ENCODE peak calls at places on chromosomes 3 and 15, in seven cellular contexts. One of them, this sample, is unnamed. For H3K4me1, the result is how much of the 10 kb centered on the place peaks cover.

GRCh38 chr3:12877040-12877439 is 35.7 kb upstream of the RPL32 start:
- DNase-seq in H1: no peak
- DNase-seq in suprapubic skin: no peak
- DNase-seq in HepG2: no peak
- DNase-seq in body of pancreas: no peak
- DNase-seq in prostate gland: no peak
- DNase-seq in kidney: no peak
- DNase-seq in this sample: no peak

GRCh38 chr3:170244566-170244965 is 22.3 kb downstream of the PRKCI start:
- DNase-seq in H1: no peak
- DNase-seq in suprapubic skin: no peak
- DNase-seq in HepG2: no peak
- DNase-seq in body of pancreas: no peak
- DNase-seq in prostate gland: no peak
- DNase-seq in kidney: no peak
- DNase-seq in this sample: no peak

GRCh38 chr15:72818632-72819031 is 35.1 kb upstream of the ADPGK start:
- DNase-seq in H1: no peak
- DNase-seq in suprapubic skin: no peak
- DNase-seq in HepG2: no peak
- DNase-seq in body of pancreas: no peak
- DNase-seq in prostate gland: no peak
- DNase-seq in kidney: no peak
- DNase-seq in this sample: no peak

GRCh38 chr3:49351521-49352011 is 6.6 kb downstream of the GPX1 start:
- DNase-seq in H1: no peak
- DNase-seq in suprapubic skin: no peak
- DNase-seq in HepG2: no peak
- DNase-seq in body of pancreas: no peak
- DNase-seq in prostate gland: no peak
- DNase-seq in kidney: no peak
- DNase-seq in this sample: no peak

GRCh38 chr3:112610121-112610520 is 30.8 kb downstream of the CCDC80 start:
- DNase-seq in H1: no peak
- DNase-seq in suprapubic skin: no peak
- DNase-seq in HepG2: no peak
- DNase-seq in body of pancreas: no peak
- DNase-seq in prostate gland: no peak
- DNase-seq in kidney: no peak
- DNase-seq in this sample: no peak

GRCh38 chr3:18443670-18444596 is 18.8 kb upstream of the SATB1 start:
- DNase-seq in H1: peak
- DNase-seq in suprapubic skin: peak
- DNase-seq in HepG2: no peak
- DNase-seq in body of pancreas: peak
- DNase-seq in prostate gland: peak
- DNase-seq in kidney: peak
- DNase-seq in this sample: no peak

GRCh38 chr3:191065183-191065805 is 133.7 kb upstream of the OSTN start:
- DNase-seq in H1: no peak
- DNase-seq in suprapubic skin: no peak
- DNase-seq in HepG2: no peak
- DNase-seq in body of pancreas: no peak
- DNase-seq in prostate gland: no peak
- DNase-seq in kidney: no peak
- DNase-seq in this sample: no peak

GRCh38 chr3:178646205-178646604 is 110.0 kb downstream of the KCNMB2 start:
- DNase-seq in H1: no peak
- DNase-seq in suprapubic skin: no peak
- DNase-seq in HepG2: no peak
- DNase-seq in body of pancreas: no peak
- DNase-seq in prostate gland: no peak
- DNase-seq in kidney: no peak
- DNase-seq in this sample: no peak

GRCh38 chr3:65196663-65197062 is 508.9 kb upstream of the ADAMTS9 start:
- DNase-seq in H1: no peak
- DNase-seq in suprapubic skin: no peak
- DNase-seq in HepG2: no peak
- DNase-seq in body of pancreas: no peak
- DNase-seq in prostate gland: no peak
- DNase-seq in kidney: no peak
- DNase-seq in this sample: no peak

GRCh38 chr3:32022947-32023346 is 41.4 kb downstream of the ZNF860 start:
- DNase-seq in H1: no peak
- DNase-seq in suprapubic skin: no peak
- DNase-seq in HepG2: no peak
- DNase-seq in body of pancreas: no peak
- DNase-seq in prostate gland: no peak
- DNase-seq in kidney: no peak
- DNase-seq in this sample: no peak

GRCh38 chr3:110506890-110507289 is 564.7 kb upstream of the NECTIN3 start:
- DNase-seq in H1: no peak
- DNase-seq in suprapubic skin: no peak
- DNase-seq in HepG2: no peak
- DNase-seq in body of pancreas: no peak
- DNase-seq in prostate gland: no peak
- DNase-seq in kidney: no peak
- DNase-seq in this sample: no peak

GRCh38 chr15:48928877-48929538 is 34.7 kb downstream of the SHC4 start:
- DNase-seq in H1: no peak
- DNase-seq in suprapubic skin: no peak
- DNase-seq in HepG2: no peak
- DNase-seq in body of pancreas: no peak
- DNase-seq in prostate gland: no peak
- DNase-seq in kidney: no peak
- DNase-seq in this sample: no peak

GRCh38 chr3:55242921-55243320 is 244.2 kb downstream of the WNT5A start:
- DNase-seq in H1: no peak
- DNase-seq in suprapubic skin: no peak
- DNase-seq in HepG2: no peak
- DNase-seq in body of pancreas: no peak
- DNase-seq in prostate gland: no peak
- DNase-seq in kidney: no peak
- DNase-seq in this sample: no peak

GRCh38 chr15:55588818-55589122 is 625 bp upstream of the PYGO1 start:
- DNase-seq in H1: no peak
- DNase-seq in suprapubic skin: no peak
- DNase-seq in HepG2: no peak
- DNase-seq in body of pancreas: no peak
- DNase-seq in prostate gland: no peak
- DNase-seq in kidney: no peak
- DNase-seq in this sample: no peak

GRCh38 chr3:38247366-38248035 is 18.1 kb upstream of the SLC22A13 start:
- DNase-seq in H1: no peak
- DNase-seq in suprapubic skin: no peak
- DNase-seq in HepG2: peak
- DNase-seq in body of pancreas: no peak
- DNase-seq in prostate gland: no peak
- DNase-seq in kidney: no peak
- DNase-seq in this sample: no peak

GRCh38 chr3:178822722-178823121 is 248.9 kb downstream of the ZMAT3 start:
- DNase-seq in H1: no peak
- DNase-seq in suprapubic skin: no peak
- DNase-seq in HepG2: no peak
- DNase-seq in body of pancreas: no peak
- DNase-seq in prostate gland: no peak
- DNase-seq in kidney: no peak
- DNase-seq in this sample: no peak

GRCh38 chr15:25883860-25884259 is 20.7 kb upstream of the ATP10A start:
- DNase-seq in H1: no peak
- DNase-seq in suprapubic skin: no peak
- DNase-seq in HepG2: peak
- DNase-seq in body of pancreas: no peak
- DNase-seq in prostate gland: no peak
- DNase-seq in kidney: no peak
- DNase-seq in this sample: no peak

GRCh38 chr3:183975981-183976662 is 41.6 kb downstream of the ABCC5 start:
- DNase-seq in H1: no peak
- DNase-seq in suprapubic skin: no peak
- DNase-seq in HepG2: no peak
- DNase-seq in body of pancreas: no peak
- DNase-seq in prostate gland: no peak
- DNase-seq in kidney: no peak
- DNase-seq in this sample: no peak

GRCh38 chr15:29141206-29141907 is 128.3 kb downstream of the NSMCE3 start:
- DNase-seq in H1: peak
- DNase-seq in suprapubic skin: peak
- DNase-seq in HepG2: no peak
- DNase-seq in body of pancreas: no peak
- DNase-seq in prostate gland: no peak
- DNase-seq in kidney: peak
- DNase-seq in this sample: no peak

GRCh38 chr3:149473314-149473990 is 1.0 kb upstream of the TM4SF4 start:
- DNase-seq in H1: no peak
- DNase-seq in suprapubic skin: peak
- DNase-seq in HepG2: no peak
- DNase-seq in body of pancreas: peak
- DNase-seq in prostate gland: peak
- DNase-seq in kidney: no peak
- DNase-seq in this sample: no peak

DNA sequence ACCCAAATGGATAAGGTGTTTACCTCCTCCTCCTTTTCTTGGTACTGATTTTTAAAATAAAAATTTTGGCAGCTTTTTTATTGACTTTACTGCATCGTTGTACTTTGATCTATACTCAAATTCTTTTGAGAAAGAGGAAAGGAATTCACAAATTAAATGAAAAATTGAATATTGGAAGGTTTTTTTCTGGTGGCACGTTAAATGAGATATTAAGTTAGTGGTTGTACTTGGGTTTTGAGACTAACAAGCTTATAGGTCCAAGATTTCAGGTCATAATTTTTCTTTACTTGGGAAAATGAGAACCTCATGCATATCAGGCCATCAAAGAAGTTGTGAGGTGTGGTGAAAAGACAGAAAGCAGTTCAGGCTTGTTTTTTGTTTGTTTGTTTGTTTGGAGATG is 14.1 kb downstream of the RPLP1 start:
- DNase-seq in H1: no peak
- DNase-seq in suprapubic skin: no peak
- DNase-seq in HepG2: no peak
- DNase-seq in body of pancreas: no peak
- DNase-seq in prostate gland: no peak
- DNase-seq in kidney: no peak
- DNase-seq in this sample: no peak
- H3K4me1 ChIP-seq in H1: under half
- H3K4me1 ChIP-seq in suprapubic skin: under half
- H3K4me1 ChIP-seq in HepG2: under half
- H3K4me1 ChIP-seq in body of pancreas: under half
- H3K4me1 ChIP-seq in prostate gland: under half
- H3K4me1 ChIP-seq in kidney: under half
- H3K4me1 ChIP-seq in this sample: under half

DNA sequence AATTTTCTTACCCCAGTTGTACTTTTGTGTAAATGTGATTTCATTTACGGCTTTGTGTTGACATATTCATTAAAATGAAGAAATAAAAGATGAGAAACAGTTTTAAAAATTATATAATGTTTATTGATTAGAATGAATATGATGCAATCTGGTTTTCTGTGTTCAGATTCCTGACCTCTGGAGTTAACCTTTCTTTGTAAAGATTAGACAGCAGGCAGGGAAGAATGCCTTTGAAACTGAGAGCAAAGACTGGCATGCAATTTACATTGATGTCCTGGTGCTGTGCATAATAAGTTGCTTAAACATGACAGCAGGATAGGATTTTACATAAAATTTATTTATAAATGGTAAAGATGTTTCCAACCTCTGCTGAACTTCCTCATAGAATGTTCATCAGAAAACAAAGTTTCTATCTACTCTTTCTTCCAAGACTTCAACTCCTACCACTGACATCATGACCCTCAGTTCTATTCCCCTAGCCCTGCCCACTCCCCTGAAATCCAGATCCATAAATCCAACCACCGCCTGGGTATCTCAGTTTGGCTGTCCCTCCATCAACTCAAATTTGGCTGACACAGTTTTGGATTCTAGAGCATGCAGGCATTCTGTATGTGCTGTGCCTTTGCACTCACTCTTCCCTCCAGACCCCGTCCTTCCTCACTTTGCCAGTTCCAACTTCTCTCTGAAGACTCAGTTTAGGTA is 1.7 kb downstream of the HGD start:
- DNase-seq in H1: no peak
- DNase-seq in suprapubic skin: no peak
- DNase-seq in HepG2: peak
- DNase-seq in body of pancreas: no peak
- DNase-seq in prostate gland: no peak
- DNase-seq in kidney: no peak
- DNase-seq in this sample: no peak
- H3K4me1 ChIP-seq in H1: under half
- H3K4me1 ChIP-seq in suprapubic skin: under half
- H3K4me1 ChIP-seq in HepG2: half or more
- H3K4me1 ChIP-seq in body of pancreas: half or more
- H3K4me1 ChIP-seq in prostate gland: under half
- H3K4me1 ChIP-seq in kidney: under half
- H3K4me1 ChIP-seq in this sample: under half

GRCh38 chr15:95457520-95457919 is 873.0 kb upstream of the NR2F2 start:
- DNase-seq in H1: no peak
- DNase-seq in suprapubic skin: no peak
- DNase-seq in HepG2: no peak
- DNase-seq in body of pancreas: no peak
- DNase-seq in prostate gland: no peak
- DNase-seq in kidney: peak
- DNase-seq in this sample: no peak

GRCh38 chr15:95459288-95459687 is 871.2 kb upstream of the NR2F2 start:
- DNase-seq in H1: no peak
- DNase-seq in suprapubic skin: no peak
- DNase-seq in HepG2: no peak
- DNase-seq in body of pancreas: no peak
- DNase-seq in prostate gland: no peak
- DNase-seq in kidney: no peak
- DNase-seq in this sample: no peak

GRCh38 chr15:95464091-95464888 is 866.2 kb upstream of the NR2F2 start:
- DNase-seq in H1: no peak
- DNase-seq in suprapubic skin: no peak
- DNase-seq in HepG2: no peak
- DNase-seq in body of pancreas: peak
- DNase-seq in prostate gland: no peak
- DNase-seq in kidney: peak
- DNase-seq in this sample: no peak

GRCh38 chr15:95458736-95459135 is 871.8 kb upstream of the NR2F2 start:
- DNase-seq in H1: no peak
- DNase-seq in suprapubic skin: no peak
- DNase-seq in HepG2: no peak
- DNase-seq in body of pancreas: no peak
- DNase-seq in prostate gland: no peak
- DNase-seq in kidney: no peak
- DNase-seq in this sample: no peak
- H3K4me1 ChIP-seq in H1: under half
- H3K4me1 ChIP-seq in suprapubic skin: under half
- H3K4me1 ChIP-seq in HepG2: under half
- H3K4me1 ChIP-seq in body of pancreas: under half
- H3K4me1 ChIP-seq in prostate gland: under half
- H3K4me1 ChIP-seq in kidney: under half
- H3K4me1 ChIP-seq in this sample: under half

DNA sequence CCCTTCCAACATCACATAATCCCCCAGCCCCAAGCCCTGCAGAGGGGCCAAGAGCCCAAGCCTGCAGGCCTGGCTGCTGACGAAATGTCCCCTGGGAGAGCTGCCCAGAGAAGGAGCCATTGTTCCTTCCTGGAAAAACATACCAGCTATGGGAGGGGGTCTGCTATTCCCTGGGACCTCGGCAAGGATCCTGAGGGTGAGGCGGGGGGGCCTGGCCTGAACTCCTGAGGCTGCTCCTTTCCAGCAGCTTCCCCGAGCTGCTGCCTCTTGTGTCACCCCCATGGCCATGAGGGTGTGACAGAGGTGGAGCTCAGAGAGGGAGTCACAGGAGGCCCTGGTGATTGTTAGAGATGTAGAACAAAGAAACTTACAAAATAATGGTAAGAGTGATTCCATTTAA is 12.9 kb downstream of the LOXL1 start:
- DNase-seq in H1: no peak
- DNase-seq in suprapubic skin: peak
- DNase-seq in HepG2: no peak
- DNase-seq in body of pancreas: no peak
- DNase-seq in prostate gland: no peak
- DNase-seq in kidney: peak
- DNase-seq in this sample: no peak
- H3K4me1 ChIP-seq in H1: under half
- H3K4me1 ChIP-seq in suprapubic skin: under half
- H3K4me1 ChIP-seq in HepG2: under half
- H3K4me1 ChIP-seq in body of pancreas: under half
- H3K4me1 ChIP-seq in prostate gland: under half
- H3K4me1 ChIP-seq in kidney: under half
- H3K4me1 ChIP-seq in this sample: under half

This sample was measured in OCI-LY7.